ENCODE peak calls at places on chromosome 18, in eight cellular contexts. One of them, this sample, is unnamed.

GRCh38 chr18:68314403-68314802 is 400.5 kb downstream of the TMX3 start:
- DNase-seq in NCI-H510A: no peak
- DNase-seq in body of pancreas: no peak
- DNase-seq in left cardiac atrium: no peak
- DNase-seq in globus pallidus: no peak
- DNase-seq in lower lobe of right lung: no peak
- DNase-seq in GM13976: no peak
- DNase-seq in nucleus accumbens: no peak
- DNase-seq in this sample: no peak

GRCh38 chr18:32669549-32670165 is 103.2 kb downstream of the KLHL14 start:
- DNase-seq in NCI-H510A: no peak
- DNase-seq in body of pancreas: no peak
- DNase-seq in left cardiac atrium: no peak
- DNase-seq in globus pallidus: no peak
- DNase-seq in lower lobe of right lung: no peak
- DNase-seq in GM13976: no peak
- DNase-seq in nucleus accumbens: no peak
- DNase-seq in this sample: no peak

GRCh38 chr18:73646196-73646595 is 501.4 kb downstream of the FBXO15 start:
- DNase-seq in NCI-H510A: no peak
- DNase-seq in body of pancreas: no peak
- DNase-seq in left cardiac atrium: no peak
- DNase-seq in globus pallidus: no peak
- DNase-seq in lower lobe of right lung: no peak
- DNase-seq in GM13976: no peak
- DNase-seq in nucleus accumbens: no peak
- DNase-seq in this sample: no peak

GRCh38 chr18:4806342-4806741 is 351.2 kb upstream of the DLGAP1 start:
- DNase-seq in NCI-H510A: no peak
- DNase-seq in body of pancreas: no peak
- DNase-seq in left cardiac atrium: no peak
- DNase-seq in globus pallidus: no peak
- DNase-seq in lower lobe of right lung: no peak
- DNase-seq in GM13976: no peak
- DNase-seq in nucleus accumbens: no peak
- DNase-seq in this sample: no peak

GRCh38 chr18:23538040-23538439 is 34.7 kb downstream of the RMC1 start:
- DNase-seq in NCI-H510A: no peak
- DNase-seq in body of pancreas: no peak
- DNase-seq in left cardiac atrium: no peak
- DNase-seq in globus pallidus: no peak
- DNase-seq in lower lobe of right lung: no peak
- DNase-seq in GM13976: no peak
- DNase-seq in nucleus accumbens: no peak
- DNase-seq in this sample: no peak

GRCh38 chr18:3985664-3986063 is 469.4 kb downstream of the DLGAP1 start:
- DNase-seq in NCI-H510A: no peak
- DNase-seq in body of pancreas: no peak
- DNase-seq in left cardiac atrium: no peak
- DNase-seq in globus pallidus: no peak
- DNase-seq in lower lobe of right lung: no peak
- DNase-seq in GM13976: no peak
- DNase-seq in nucleus accumbens: no peak
- DNase-seq in this sample: no peak

GRCh38 chr18:23186781-23187180 is 51.5 kb downstream of the CABLES1 start:
- DNase-seq in NCI-H510A: no peak
- DNase-seq in body of pancreas: no peak
- DNase-seq in left cardiac atrium: no peak
- DNase-seq in globus pallidus: no peak
- DNase-seq in lower lobe of right lung: no peak
- DNase-seq in GM13976: no peak
- DNase-seq in nucleus accumbens: no peak
- DNase-seq in this sample: no peak

GRCh38 chr18:72544092-72544886 is at the start of gene CBLN2:
- DNase-seq in NCI-H510A: peak; percentile 94
- DNase-seq in body of pancreas: peak; percentile 57
- DNase-seq in left cardiac atrium: peak; percentile 52
- DNase-seq in globus pallidus: peak; percentile 66
- DNase-seq in lower lobe of right lung: peak; percentile 45
- DNase-seq in GM13976: peak; percentile 86
- DNase-seq in nucleus accumbens: peak; percentile 55
- DNase-seq in this sample: no peak

GRCh38 chr18:845152-845819 is 33.2 kb upstream of the YES1 start:
- DNase-seq in NCI-H510A: no peak
- DNase-seq in body of pancreas: no peak
- DNase-seq in left cardiac atrium: no peak
- DNase-seq in globus pallidus: no peak
- DNase-seq in lower lobe of right lung: no peak
- DNase-seq in GM13976: no peak
- DNase-seq in nucleus accumbens: no peak
- DNase-seq in this sample: no peak

GRCh38 chr18:64809801-64810200 is 660.9 kb upstream of the LINC00305 start:
- DNase-seq in NCI-H510A: no peak
- DNase-seq in body of pancreas: no peak
- DNase-seq in left cardiac atrium: no peak
- DNase-seq in globus pallidus: no peak
- DNase-seq in lower lobe of right lung: no peak
- DNase-seq in GM13976: no peak
- DNase-seq in nucleus accumbens: no peak
- DNase-seq in this sample: no peak

GRCh38 chr18:21191596-21192307 is 50.3 kb upstream of the GREB1L start:
- DNase-seq in NCI-H510A: no peak
- DNase-seq in body of pancreas: peak; percentile 47
- DNase-seq in left cardiac atrium: peak; percentile 33
- DNase-seq in globus pallidus: peak; percentile 90
- DNase-seq in lower lobe of right lung: peak; percentile 61
- DNase-seq in GM13976: no peak
- DNase-seq in nucleus accumbens: peak; percentile 32
- DNase-seq in this sample: peak; percentile 38

GRCh38 chr18:39051013-39051412 is 1485.4 kb upstream of the CELF4 start:
- DNase-seq in NCI-H510A: no peak
- DNase-seq in body of pancreas: no peak
- DNase-seq in left cardiac atrium: no peak
- DNase-seq in globus pallidus: no peak
- DNase-seq in lower lobe of right lung: no peak
- DNase-seq in GM13976: no peak
- DNase-seq in nucleus accumbens: no peak
- DNase-seq in this sample: peak; percentile 26

GRCh38 chr18:12776821-12777471 is 74.1 kb downstream of the PSMG2 start:
- DNase-seq in NCI-H510A: peak; percentile 22
- DNase-seq in body of pancreas: no peak
- DNase-seq in left cardiac atrium: no peak
- DNase-seq in globus pallidus: no peak
- DNase-seq in lower lobe of right lung: no peak
- DNase-seq in GM13976: no peak
- DNase-seq in nucleus accumbens: no peak
- DNase-seq in this sample: no peak

GRCh38 chr18:35127201-35127600 is 86.0 kb downstream of the MAPRE2 start:
- DNase-seq in NCI-H510A: peak; percentile 20
- DNase-seq in body of pancreas: no peak
- DNase-seq in left cardiac atrium: no peak
- DNase-seq in globus pallidus: no peak
- DNase-seq in lower lobe of right lung: no peak
- DNase-seq in GM13976: no peak
- DNase-seq in nucleus accumbens: no peak
- DNase-seq in this sample: no peak